ENCODE peak calls at places on chromosome 3, in five cellular contexts. One of them, this sample, is unnamed.

GRCh38 chr3:171464462-171464861 is 4.3 kb upstream of the TNIK start:
- DNase-seq in H1: no peak
- DNase-seq in K562: no peak
- DNase-seq in SK-N-SH: no peak
- DNase-seq in GM12878: no peak
- DNase-seq in this sample: no peak

GRCh38 chr3:48561045-48561736 is 2.4 kb downstream of the UCN2 start:
- DNase-seq in H1: peak
- DNase-seq in K562: peak
- DNase-seq in SK-N-SH: peak
- DNase-seq in GM12878: no peak
- DNase-seq in this sample: no peak

GRCh38 chr3:30894521-30895289 is at the start of gene GADL1:
- DNase-seq in H1: peak
- DNase-seq in K562: no peak
- DNase-seq in SK-N-SH: peak
- DNase-seq in GM12878: no peak
- DNase-seq in this sample: peak

GRCh38 chr3:58900372-58900771 is 149.5 kb downstream of the CFAP20DC start:
- DNase-seq in H1: no peak
- DNase-seq in K562: no peak
- DNase-seq in SK-N-SH: peak
- DNase-seq in GM12878: no peak
- DNase-seq in this sample: no peak

GRCh38 chr3:156477306-156477705 is 77.6 kb downstream of the SSR3 start:
- DNase-seq in H1: no peak
- DNase-seq in K562: no peak
- DNase-seq in SK-N-SH: no peak
- DNase-seq in GM12878: no peak
- DNase-seq in this sample: no peak

GRCh38 chr3:87335931-87336330 is 59.5 kb upstream of the POU1F1 start:
- DNase-seq in H1: no peak
- DNase-seq in K562: no peak
- DNase-seq in SK-N-SH: no peak
- DNase-seq in GM12878: no peak
- DNase-seq in this sample: no peak

GRCh38 chr3:24963762-24964625 is 464.1 kb upstream of the RARB start:
- DNase-seq in H1: no peak
- DNase-seq in K562: no peak
- DNase-seq in SK-N-SH: peak
- DNase-seq in GM12878: no peak
- DNase-seq in this sample: no peak

GRCh38 chr3:189839576-189839975 is 208.4 kb downstream of the TP63 start:
- DNase-seq in H1: no peak
- DNase-seq in K562: no peak
- DNase-seq in SK-N-SH: no peak
- DNase-seq in GM12878: no peak
- DNase-seq in this sample: peak

GRCh38 chr3:134387293-134387692 is 13.0 kb upstream of the AMOTL2 start:
- DNase-seq in H1: no peak
- DNase-seq in K562: no peak
- DNase-seq in SK-N-SH: no peak
- DNase-seq in GM12878: no peak
- DNase-seq in this sample: no peak

GRCh38 chr3:69294014-69294771 is 91.7 kb downstream of the FRMD4B start:
- DNase-seq in H1: no peak
- DNase-seq in K562: no peak
- DNase-seq in SK-N-SH: no peak
- DNase-seq in GM12878: no peak
- DNase-seq in this sample: no peak

GRCh38 chr3:183953471-183954070 is 64.1 kb downstream of the ABCC5 start:
- DNase-seq in H1: no peak
- DNase-seq in K562: no peak
- DNase-seq in SK-N-SH: no peak
- DNase-seq in GM12878: no peak
- DNase-seq in this sample: no peak

GRCh38 chr3:48459773-48460516 is 13.4 kb downstream of the ATRIP start:
- DNase-seq in H1: no peak
- DNase-seq in K562: no peak
- DNase-seq in SK-N-SH: no peak
- DNase-seq in GM12878: no peak
- DNase-seq in this sample: no peak

DNA sequence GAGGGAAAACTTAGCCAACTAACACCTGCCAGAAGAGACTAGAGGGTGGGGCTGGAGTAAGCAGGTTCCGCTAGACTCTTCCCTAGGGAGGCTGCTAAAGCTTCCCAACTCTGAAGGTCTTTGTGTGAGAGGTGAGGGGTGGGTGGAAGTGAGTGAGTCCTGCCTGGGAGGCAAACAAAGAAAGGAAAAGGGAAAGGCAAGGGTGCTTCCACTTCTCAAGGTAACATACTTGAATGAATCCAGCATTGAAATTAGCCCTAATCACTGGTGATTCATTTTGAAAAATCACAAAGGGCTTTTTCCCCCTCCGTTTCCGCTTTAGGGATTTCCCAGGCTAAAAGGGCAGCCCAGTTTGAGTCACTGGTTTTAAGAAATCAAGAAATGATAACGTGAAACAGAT is 220.5 kb upstream of the ADAMTS9 start:
- DNase-seq in H1: no peak
- DNase-seq in K562: no peak
- DNase-seq in SK-N-SH: no peak
- DNase-seq in GM12878: no peak
- DNase-seq in this sample: no peak
- TF ChIP-seq GABPA in H1: no peak
- TF ChIP-seq GABPA in K562: no peak
- TF ChIP-seq GABPA in SK-N-SH: no peak
- TF ChIP-seq GABPA in GM12878: no peak
- TF ChIP-seq GABPA in this sample: no peak

DNA sequence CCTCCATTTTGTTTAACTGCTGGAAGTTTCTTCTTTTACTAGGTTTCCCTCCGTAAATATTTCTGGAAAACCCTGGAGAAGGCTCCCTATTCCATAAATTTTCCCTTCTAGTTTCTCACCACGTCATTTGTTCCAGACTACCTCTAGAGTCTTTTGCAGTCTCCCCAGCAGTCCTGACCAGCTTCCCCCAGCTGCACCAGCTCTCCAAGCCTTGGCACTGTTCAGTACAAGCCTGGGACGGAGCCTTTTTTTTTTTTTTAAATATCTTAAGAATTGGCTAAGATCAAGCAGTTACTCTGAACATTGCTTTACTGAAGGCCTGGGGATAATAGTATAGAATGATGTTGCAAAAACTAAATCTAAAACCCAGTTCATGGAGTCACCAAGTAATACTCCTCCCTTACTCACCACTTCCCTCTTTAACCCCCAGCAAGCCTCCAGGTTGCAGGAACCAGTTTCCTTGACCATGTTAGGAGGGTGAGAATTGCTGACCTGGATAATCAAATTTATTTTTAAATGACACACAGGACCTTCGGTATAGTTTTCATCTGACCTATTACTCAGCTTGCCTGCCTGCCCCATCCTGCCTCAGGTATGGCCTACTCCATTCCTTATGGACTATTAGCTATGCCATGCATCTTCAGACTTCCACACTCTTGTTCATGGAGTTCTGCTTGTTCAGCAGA is 723 bp downstream of the RTP4 start:
- DNase-seq in H1: no peak
- DNase-seq in K562: no peak
- DNase-seq in SK-N-SH: no peak
- DNase-seq in GM12878: no peak
- DNase-seq in this sample: peak
- TF ChIP-seq GABPA in H1: no peak
- TF ChIP-seq GABPA in K562: no peak
- TF ChIP-seq GABPA in SK-N-SH: no peak
- TF ChIP-seq GABPA in GM12878: no peak
- TF ChIP-seq GABPA in this sample: no peak

DNA sequence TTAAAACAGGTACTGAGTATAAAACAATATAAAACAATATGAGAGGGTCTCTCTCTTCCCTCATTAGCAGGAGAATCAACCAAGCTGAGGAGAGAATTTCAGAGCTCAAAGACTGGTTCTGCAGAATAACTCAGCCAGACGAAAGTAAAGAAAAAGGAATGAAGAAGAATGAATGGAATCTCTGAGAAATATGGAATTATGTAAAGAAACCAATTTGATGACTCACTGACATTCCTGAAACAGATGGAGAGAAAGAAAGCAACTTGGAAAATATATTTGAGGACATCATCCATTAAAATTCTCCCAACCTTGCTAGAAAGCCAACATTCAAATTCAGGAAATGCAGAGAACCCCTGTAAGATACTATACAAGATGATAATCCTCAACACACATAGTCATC is 630.9 kb downstream of the PYDC2 start:
- DNase-seq in H1: no peak
- DNase-seq in K562: no peak
- DNase-seq in SK-N-SH: no peak
- DNase-seq in GM12878: no peak
- DNase-seq in this sample: no peak
- TF ChIP-seq GABPA in H1: no peak
- TF ChIP-seq GABPA in K562: no peak
- TF ChIP-seq GABPA in SK-N-SH: no peak
- TF ChIP-seq GABPA in GM12878: no peak
- TF ChIP-seq GABPA in this sample: no peak

GRCh38 chr3:104805508-104805907 is 561.2 kb upstream of the ALCAM start:
- DNase-seq in H1: no peak
- DNase-seq in K562: no peak
- DNase-seq in SK-N-SH: peak
- DNase-seq in GM12878: no peak
- DNase-seq in this sample: no peak

GRCh38 chr3:104816008-104816407 is 550.7 kb upstream of the ALCAM start:
- DNase-seq in H1: no peak
- DNase-seq in K562: no peak
- DNase-seq in SK-N-SH: no peak
- DNase-seq in GM12878: no peak
- DNase-seq in this sample: no peak

GRCh38 chr3:104805042-104805441 is 561.7 kb upstream of the ALCAM start:
- DNase-seq in H1: no peak
- DNase-seq in K562: no peak
- DNase-seq in SK-N-SH: peak
- DNase-seq in GM12878: no peak
- DNase-seq in this sample: no peak

DNA sequence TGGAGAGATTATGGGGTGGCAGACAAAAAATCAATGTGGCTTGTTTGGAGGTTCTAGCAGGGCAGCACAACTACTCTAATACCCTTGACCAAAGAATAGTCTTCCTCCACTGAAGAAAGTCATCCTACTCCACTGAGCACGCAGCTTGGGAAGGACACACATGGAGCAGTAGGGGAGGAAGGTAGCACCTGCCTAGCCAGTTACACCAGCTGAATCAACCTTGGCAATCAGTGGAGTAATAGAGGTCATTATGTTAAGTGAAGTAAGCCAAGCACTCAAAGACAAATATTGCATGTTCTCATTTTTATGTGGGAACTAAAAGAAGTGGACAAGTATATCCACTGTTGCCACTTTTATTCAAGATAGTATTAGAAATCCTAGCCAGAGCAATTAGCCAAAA is 555.8 kb upstream of the ALCAM start:
- DNase-seq in H1: no peak
- DNase-seq in K562: no peak
- DNase-seq in SK-N-SH: no peak
- DNase-seq in GM12878: no peak
- DNase-seq in this sample: no peak
- TF ChIP-seq GABPA in H1: no peak
- TF ChIP-seq GABPA in K562: no peak
- TF ChIP-seq GABPA in SK-N-SH: no peak
- TF ChIP-seq GABPA in GM12878: no peak
- TF ChIP-seq GABPA in this sample: no peak

This sample was measured in HL-60.